ENCODE peak calls at places on chromosome 18, in ten cellular contexts. I is HT1080; S is stimulated activated CD8-positive, alpha-beta memory T cell treated with anti-CD3 and anti-CD28 coated beads, Interleukin-7, amount 100 ng/mL, for 4 hours; O is COLO829; K is GOT3; Q is nephron progenitor cell; V is NCI-H1092; H is adipocyte; F is RCC 7860; D is activated CD8-positive, alpha-beta memory T cell treated with anti-CD3 and anti-CD28 coated beads for 48 hours. N is an unnamed sample.

GRCh38 chr18:63881851-63882250 is 5.7 kb upstream of the SERPINB2 start:
- DNase-seq in I (peak), S (no peak), O (peak), K (no peak), Q (no peak), V (no peak), H (peak), F (no peak), D (no peak), N (no peak)

GRCh38 chr18:43919565-43919964 is 642.3 kb upstream of the SYT4 start:
- DNase-seq in I (no peak), S (no peak), O (no peak), K (no peak), Q (no peak), V (peak), H (peak), F (no peak), D (no peak), N (no peak)

GRCh38 chr18:48939368-48940097 is 11.2 kb downstream of the SMAD7 start:
- DNase-seq in I (no peak), S (no peak), O (peak), K (no peak), Q (no peak), V (no peak), H (peak), F (no peak), D (no peak), N (no peak)

GRCh38 chr18:24546304-24546703 is 85.9 kb downstream of the HRH4 start:
- DNase-seq in I (no peak), S (no peak), O (no peak), K (no peak), Q (no peak), V (no peak), H (peak), F (no peak), D (no peak), N (no peak)

GRCh38 chr18:13175754-13176210 is 42.8 kb upstream of the LDLRAD4 start:
- DNase-seq in I (peak), S (no peak), O (no peak), K (no peak), Q (no peak), V (no peak), H (no peak), F (no peak), D (no peak), N (no peak)

GRCh38 chr18:8705280-8705940 is at the start of gene MTCL1:
- DNase-seq in I (peak), S (no peak), O (no peak), K (peak), Q (peak), V (peak), H (peak), F (peak), D (no peak), N (peak)

GRCh38 chr18:36424741-36425142 is 127.2 kb downstream of the FHOD3 start:
- DNase-seq in I (peak), S (no peak), O (no peak), K (no peak), Q (no peak), V (no peak), H (no peak), F (no peak), D (no peak), N (peak)

GRCh38 chr18:76672627-76673026 is 149.7 kb upstream of the ZNF236 start:
- DNase-seq in I (peak), S (no peak), O (no peak), K (no peak), Q (no peak), V (no peak), H (no peak), F (no peak), D (no peak), N (no peak)

GRCh38 chr18:48153641-48154481 is 223.4 kb upstream of the SMAD2 start:
- DNase-seq in I (peak), S (no peak), O (no peak), K (no peak), Q (no peak), V (no peak), H (peak), F (peak), D (no peak), N (no peak)

GRCh38 chr18:57029761-57030160 is 117.1 kb upstream of the BOD1L2 start:
- DNase-seq in I (peak), S (no peak), O (no peak), K (no peak), Q (no peak), V (peak), H (no peak), F (no peak), D (no peak), N (peak)

GRCh38 chr18:77297919-77298571 is 48.4 kb downstream of the GALR1 start:
- DNase-seq in I (no peak), S (no peak), O (no peak), K (no peak), Q (no peak), V (no peak), H (no peak), F (no peak), D (no peak), N (no peak)

GRCh38 chr18:49678440-49678839 is 116.6 kb downstream of the LIPG start:
- DNase-seq in I (no peak), S (no peak), O (no peak), K (no peak), Q (no peak), V (no peak), H (no peak), F (no peak), D (no peak), N (no peak)

GRCh38 chr18:32542221-32542798 is 71.6 kb upstream of the GAREM1 start:
- DNase-seq in I (peak), S (no peak), O (no peak), K (no peak), Q (no peak), V (no peak), H (peak), F (peak), D (no peak), N (no peak)

GRCh38 chr18:27491772-27492171 is 306.7 kb upstream of the CHST9 start:
- DNase-seq in I (no peak), S (no peak), O (no peak), K (no peak), Q (no peak), V (no peak), H (no peak), F (no peak), D (no peak), N (no peak)

GRCh38 chr18:56637897-56638231 is 528 bp downstream of the TXNL1 start:
- DNase-seq in I (no peak), S (no peak), O (no peak), K (no peak), Q (no peak), V (no peak), H (peak), F (no peak), D (no peak), N (no peak)

GRCh38 chr18:63795611-63796010 is 20.4 kb downstream of the SERPINB7 start:
- DNase-seq in I (no peak), S (no peak), O (no peak), K (no peak), Q (no peak), V (no peak), H (no peak), F (no peak), D (no peak), N (no peak)

GRCh38 chr18:36559458-36559857 is 261.9 kb downstream of the FHOD3 start:
- DNase-seq in I (no peak), S (no peak), O (no peak), K (no peak), Q (no peak), V (no peak), H (no peak), F (no peak), D (no peak), N (no peak)

GRCh38 chr18:77084757-77085035 is 47.9 kb downstream of the MBP start:
- DNase-seq in I (no peak), S (no peak), O (no peak), K (no peak), Q (no peak), V (no peak), H (no peak), F (no peak), D (no peak), N (no peak)

GRCh38 chr18:63331105-63331504 is 11.5 kb upstream of the BCL2 start:
- DNase-seq in I (no peak), S (no peak), O (no peak), K (no peak), Q (no peak), V (no peak), H (no peak), F (no peak), D (no peak), N (no peak)

GRCh38 chr18:59623456-59624383 is 73.5 kb downstream of the CCBE1 start:
- DNase-seq in I (peak), S (no peak), O (no peak), K (no peak), Q (no peak), V (no peak), H (peak), F (no peak), D (no peak), N (peak)

GRCh38 chr18:12014521-12014920 is 33.2 kb downstream of the IMPA2 start:
- DNase-seq in I (no peak), S (no peak), O (no peak), K (no peak), Q (no peak), V (no peak), H (no peak), F (no peak), D (no peak), N (no peak)

GRCh38 chr18:21602302-21602592 is 1.7 kb upstream of the ESCO1 start:
- DNase-seq in I (no peak), S (no peak), O (no peak), K (no peak), Q (no peak), V (no peak), H (no peak), F (no peak), D (no peak), N (no peak)

GRCh38 chr18:48832961-48833700 is 117.6 kb downstream of the SMAD7 start:
- DNase-seq in I (peak), S (peak), O (peak), K (no peak), Q (no peak), V (no peak), H (peak), F (peak), D (no peak), N (peak)

GRCh38 chr18:24935896-24936295 is 416.1 kb downstream of the ZNF521 start:
- DNase-seq in I (no peak), S (no peak), O (no peak), K (no peak), Q (no peak), V (no peak), H (no peak), F (no peak), D (no peak), N (no peak)

GRCh38 chr18:66638856-66639621 is 35.1 kb upstream of the CDH19 start:
- DNase-seq in I (no peak), S (no peak), O (no peak), K (no peak), Q (no peak), V (no peak), H (no peak), F (no peak), D (no peak), N (no peak)

GRCh38 chr18:63410792-63411191 is 11.5 kb downstream of the VPS4B start:
- DNase-seq in I (peak), S (no peak), O (peak), K (no peak), Q (no peak), V (no peak), H (peak), F (peak), D (no peak), N (no peak)

GRCh38 chr18:76988827-76989646 is 143.5 kb downstream of the MBP start:
- DNase-seq in I (no peak), S (no peak), O (no peak), K (no peak), Q (no peak), V (no peak), H (no peak), F (no peak), D (no peak), N (no peak)

GRCh38 chr18:68915066-68915465 is 117.2 kb downstream of the CCDC102B start:
- DNase-seq in I (no peak), S (no peak), O (no peak), K (no peak), Q (no peak), V (no peak), H (no peak), F (no peak), D (no peak), N (no peak)

GRCh38 chr18:70295633-70296188 is 6.9 kb downstream of the SOCS6 start:
- DNase-seq in I (no peak), S (no peak), O (no peak), K (no peak), Q (no peak), V (no peak), H (peak), F (no peak), D (no peak), N (no peak)

GRCh38 chr18:702957-703659 is 9.3 kb downstream of the ENOSF1 start:
- DNase-seq in I (peak), S (no peak), O (peak), K (no peak), Q (no peak), V (no peak), H (peak), F (peak), D (no peak), N (no peak)

GRCh38 chr18:61989138-61989537 is 96.3 kb upstream of the RNF152 start:
- DNase-seq in I (no peak), S (no peak), O (no peak), K (no peak), Q (no peak), V (no peak), H (no peak), F (no peak), D (no peak), N (no peak)

GRCh38 chr18:13580351-13580750 is 146.0 kb downstream of the FAM210A start:
- DNase-seq in I (no peak), S (no peak), O (no peak), K (no peak), Q (no peak), V (no peak), H (no peak), F (no peak), D (no peak), N (no peak)

GRCh38 chr18:58572181-58572580 is 56.7 kb downstream of the ALPK2 start:
- DNase-seq in I (peak), S (no peak), O (no peak), K (peak), Q (no peak), V (no peak), H (peak), F (peak), D (no peak), N (no peak)

GRCh38 chr18:79403723-79404566 is 8.2 kb downstream of the NFATC1 start:
- DNase-seq in I (no peak), S (no peak), O (no peak), K (no peak), Q (peak), V (no peak), H (no peak), F (no peak), D (no peak), N (no peak)

GRCh38 chr18:9296233-9297006 is 38.2 kb upstream of the TWSG1 start:
- DNase-seq in I (no peak), S (no peak), O (peak), K (no peak), Q (no peak), V (no peak), H (peak), F (no peak), D (no peak), N (no peak)

GRCh38 chr18:76134631-76135030 is 360.4 kb downstream of the ZNF516 start:
- DNase-seq in I (peak), S (no peak), O (no peak), K (no peak), Q (no peak), V (no peak), H (no peak), F (no peak), D (no peak), N (no peak)

GRCh38 chr18:39946623-39947061 is 2008.4 kb upstream of the PIK3C3 start:
- DNase-seq in I (peak), S (no peak), O (no peak), K (no peak), Q (no peak), V (no peak), H (peak), F (no peak), D (no peak), N (no peak)

GRCh38 chr18:45423664-45424063 is 191.6 kb upstream of the SLC14A2 start:
- DNase-seq in I (no peak), S (no peak), O (no peak), K (no peak), Q (no peak), V (peak), H (no peak), F (no peak), D (no peak), N (no peak)

GRCh38 chr18:6616981-6617380 is 112.5 kb upstream of the ARHGAP28 start:
- DNase-seq in I (no peak), S (no peak), O (no peak), K (no peak), Q (no peak), V (no peak), H (peak), F (no peak), D (no peak), N (no peak)